ENCODE peak calls at places on chromosome 4, in seven cellular contexts. One of them, this sample, is unnamed.

GRCh38 chr4:43233321-43233720 is 340.8 kb downstream of the GRXCR1 start:
- DNase-seq in ACHN: no peak
- DNase-seq in endodermal cell: no peak
- DNase-seq in hepatocyte: no peak
- DNase-seq in NCI-H510A treated with DMSO at 0.1 percent for 48 hours: no peak
- DNase-seq in Calu3: no peak
- DNase-seq in EL: no peak
- DNase-seq in this sample: no peak

GRCh38 chr4:15034071-15034764 is 31.9 kb downstream of the CPEB2 start:
- DNase-seq in ACHN: no peak
- DNase-seq in EL: peak; percentile 88
- DNase-seq in NCI-H510A treated with DMSO at 0.1 percent for 48 hours: no peak
- DNase-seq in endodermal cell: no peak
- DNase-seq in Calu3: no peak
- DNase-seq in hepatocyte: no peak
- DNase-seq in this sample: no peak

GRCh38 chr4:113405874-113406722 is 355.4 kb downstream of the CAMK2D start:
- DNase-seq in ACHN: no peak
- DNase-seq in NCI-H510A treated with DMSO at 0.1 percent for 48 hours: no peak
- DNase-seq in Calu3: no peak
- DNase-seq in hepatocyte: no peak
- DNase-seq in endodermal cell: no peak
- DNase-seq in EL: no peak
- DNase-seq in this sample: no peak

GRCh38 chr4:133151681-133152329 is 2.7 kb downstream of the PCDH10 start:
- DNase-seq in hepatocyte: peak; percentile 58
- DNase-seq in ACHN: no peak
- DNase-seq in NCI-H510A treated with DMSO at 0.1 percent for 48 hours: peak; percentile 10
- DNase-seq in endodermal cell: peak; percentile 87
- DNase-seq in EL: peak; percentile 26
- DNase-seq in Calu3: no peak
- DNase-seq in this sample: no peak

GRCh38 chr4:144894525-144894924 is 203.5 kb downstream of the ANAPC10 start:
- DNase-seq in NCI-H510A treated with DMSO at 0.1 percent for 48 hours: no peak
- DNase-seq in Calu3: peak; percentile 13
- DNase-seq in EL: peak; percentile 67
- DNase-seq in hepatocyte: no peak
- DNase-seq in ACHN: no peak
- DNase-seq in endodermal cell: no peak
- DNase-seq in this sample: no peak

GRCh38 chr4:83082777-83083176 is 31.8 kb downstream of the PLAC8 start:
- DNase-seq in hepatocyte: no peak
- DNase-seq in endodermal cell: no peak
- DNase-seq in NCI-H510A treated with DMSO at 0.1 percent for 48 hours: no peak
- DNase-seq in Calu3: no peak
- DNase-seq in EL: peak; percentile 56
- DNase-seq in ACHN: no peak
- DNase-seq in this sample: peak; percentile 51

GRCh38 chr4:184460495-184461285 is 13.7 kb downstream of the IRF2 start:
- DNase-seq in Calu3: no peak
- DNase-seq in NCI-H510A treated with DMSO at 0.1 percent for 48 hours: no peak
- DNase-seq in ACHN: no peak
- DNase-seq in EL: no peak
- DNase-seq in hepatocyte: no peak
- DNase-seq in endodermal cell: no peak
- DNase-seq in this sample: no peak

GRCh38 chr4:40199999-40200880 is 3.4 kb downstream of the RHOH start:
- DNase-seq in NCI-H510A treated with DMSO at 0.1 percent for 48 hours: no peak
- DNase-seq in EL: no peak
- DNase-seq in endodermal cell: no peak
- DNase-seq in ACHN: no peak
- DNase-seq in Calu3: no peak
- DNase-seq in hepatocyte: no peak
- DNase-seq in this sample: peak; percentile 97

GRCh38 chr4:145347684-145348083 is 134.0 kb upstream of the SMAD1 start:
- DNase-seq in endodermal cell: no peak
- DNase-seq in ACHN: no peak
- DNase-seq in NCI-H510A treated with DMSO at 0.1 percent for 48 hours: no peak
- DNase-seq in Calu3: no peak
- DNase-seq in hepatocyte: no peak
- DNase-seq in EL: peak; percentile 29
- DNase-seq in this sample: no peak

GRCh38 chr4:147773261-147774184 is 41.6 kb downstream of the ARHGAP10 start:
- DNase-seq in NCI-H510A treated with DMSO at 0.1 percent for 48 hours: no peak
- DNase-seq in Calu3: no peak
- DNase-seq in EL: peak; percentile 56
- DNase-seq in ACHN: no peak
- DNase-seq in hepatocyte: no peak
- DNase-seq in endodermal cell: no peak
- DNase-seq in this sample: peak; percentile 72

GRCh38 chr4:145446184-145446583 is 35.5 kb upstream of the SMAD1 start:
- DNase-seq in endodermal cell: no peak
- DNase-seq in NCI-H510A treated with DMSO at 0.1 percent for 48 hours: no peak
- DNase-seq in Calu3: no peak
- DNase-seq in EL: no peak
- DNase-seq in ACHN: no peak
- DNase-seq in hepatocyte: no peak
- DNase-seq in this sample: no peak

GRCh38 chr4:10008208-10009005 is 12.9 kb downstream of the SLC2A9 start:
- DNase-seq in endodermal cell: no peak
- DNase-seq in NCI-H510A treated with DMSO at 0.1 percent for 48 hours: no peak
- DNase-seq in ACHN: no peak
- DNase-seq in EL: no peak
- DNase-seq in Calu3: no peak
- DNase-seq in hepatocyte: no peak
- DNase-seq in this sample: no peak

GRCh38 chr4:112296949-112297483 is at the start of gene ALPK1:
- DNase-seq in NCI-H510A treated with DMSO at 0.1 percent for 48 hours: no peak
- DNase-seq in Calu3: peak; percentile 22
- DNase-seq in endodermal cell: no peak
- DNase-seq in EL: peak; percentile 82
- DNase-seq in ACHN: peak; percentile 88
- DNase-seq in hepatocyte: peak; percentile 83
- DNase-seq in this sample: peak; percentile 72

GRCh38 chr4:119652978-119653377 is 24.4 kb upstream of the PDE5A start:
- DNase-seq in ACHN: no peak
- DNase-seq in NCI-H510A treated with DMSO at 0.1 percent for 48 hours: no peak
- DNase-seq in endodermal cell: no peak
- DNase-seq in EL: peak; percentile 39
- DNase-seq in hepatocyte: no peak
- DNase-seq in Calu3: no peak
- DNase-seq in this sample: no peak

GRCh38 chr4:53563824-53564223 is 27.5 kb downstream of the LNX1 start:
- DNase-seq in hepatocyte: no peak
- DNase-seq in ACHN: no peak
- DNase-seq in EL: peak; percentile 87
- DNase-seq in endodermal cell: no peak
- DNase-seq in NCI-H510A treated with DMSO at 0.1 percent for 48 hours: no peak
- DNase-seq in Calu3: no peak
- DNase-seq in this sample: peak; percentile 61

GRCh38 chr4:168562021-168562691 is 65.3 kb downstream of the PALLD start:
- DNase-seq in hepatocyte: no peak
- DNase-seq in NCI-H510A treated with DMSO at 0.1 percent for 48 hours: no peak
- DNase-seq in endodermal cell: no peak
- DNase-seq in EL: peak; percentile 51
- DNase-seq in ACHN: peak; percentile 11
- DNase-seq in Calu3: no peak
- DNase-seq in this sample: no peak

GRCh38 chr4:141905751-141906150 is 269.4 kb downstream of the IL15 start:
- DNase-seq in hepatocyte: no peak
- DNase-seq in Calu3: no peak
- DNase-seq in NCI-H510A treated with DMSO at 0.1 percent for 48 hours: no peak
- DNase-seq in EL: peak; percentile 91
- DNase-seq in endodermal cell: no peak
- DNase-seq in ACHN: peak; percentile 1
- DNase-seq in this sample: no peak

GRCh38 chr4:122898370-122899150 is 23.8 kb downstream of the NUDT6 start:
- DNase-seq in NCI-H510A treated with DMSO at 0.1 percent for 48 hours: no peak
- DNase-seq in hepatocyte: no peak
- DNase-seq in Calu3: peak; percentile 37
- DNase-seq in EL: peak; percentile 94
- DNase-seq in ACHN: peak; percentile 91
- DNase-seq in endodermal cell: no peak
- DNase-seq in this sample: no peak

GRCh38 chr4:16136771-16137170 is 52.9 kb upstream of the PROM1 start:
- DNase-seq in ACHN: no peak
- DNase-seq in hepatocyte: no peak
- DNase-seq in endodermal cell: peak; percentile 15
- DNase-seq in Calu3: no peak
- DNase-seq in EL: no peak
- DNase-seq in NCI-H510A treated with DMSO at 0.1 percent for 48 hours: no peak
- DNase-seq in this sample: no peak

GRCh38 chr4:3419836-3420605 is 21.7 kb upstream of the HGFAC start:
- DNase-seq in Calu3: no peak
- DNase-seq in NCI-H510A treated with DMSO at 0.1 percent for 48 hours: no peak
- DNase-seq in hepatocyte: no peak
- DNase-seq in ACHN: no peak
- DNase-seq in EL: no peak
- DNase-seq in endodermal cell: peak; percentile 32
- DNase-seq in this sample: no peak

GRCh38 chr4:16537926-16538325 is 311.7 kb upstream of the TAPT1 start:
- DNase-seq in Calu3: no peak
- DNase-seq in NCI-H510A treated with DMSO at 0.1 percent for 48 hours: no peak
- DNase-seq in ACHN: no peak
- DNase-seq in hepatocyte: no peak
- DNase-seq in EL: no peak
- DNase-seq in endodermal cell: no peak
- DNase-seq in this sample: no peak

GRCh38 chr4:155342142-155342541 is 34.6 kb downstream of the MAP9 start:
- DNase-seq in Calu3: no peak
- DNase-seq in hepatocyte: no peak
- DNase-seq in NCI-H510A treated with DMSO at 0.1 percent for 48 hours: no peak
- DNase-seq in endodermal cell: no peak
- DNase-seq in EL: peak; percentile 35
- DNase-seq in ACHN: no peak
- DNase-seq in this sample: no peak

GRCh38 chr4:161061046-161061445 is 1102.8 kb downstream of the FSTL5 start:
- DNase-seq in NCI-H510A treated with DMSO at 0.1 percent for 48 hours: no peak
- DNase-seq in ACHN: no peak
- DNase-seq in endodermal cell: no peak
- DNase-seq in hepatocyte: no peak
- DNase-seq in EL: no peak
- DNase-seq in Calu3: no peak
- DNase-seq in this sample: no peak

GRCh38 chr4:2905544-2905943 is 57.7 kb downstream of the NOP14 start:
- DNase-seq in EL: no peak
- DNase-seq in hepatocyte: no peak
- DNase-seq in ACHN: no peak
- DNase-seq in NCI-H510A treated with DMSO at 0.1 percent for 48 hours: no peak
- DNase-seq in endodermal cell: no peak
- DNase-seq in Calu3: no peak
- DNase-seq in this sample: no peak

GRCh38 chr4:55407119-55407518 is 11.4 kb downstream of the TMEM165 start:
- DNase-seq in EL: no peak
- DNase-seq in Calu3: no peak
- DNase-seq in NCI-H510A treated with DMSO at 0.1 percent for 48 hours: no peak
- DNase-seq in hepatocyte: no peak
- DNase-seq in ACHN: no peak
- DNase-seq in endodermal cell: no peak
- DNase-seq in this sample: no peak

GRCh38 chr4:833731-834367 is 7.9 kb upstream of the CPLX1 start:
- DNase-seq in endodermal cell: no peak
- DNase-seq in hepatocyte: no peak
- DNase-seq in Calu3: no peak
- DNase-seq in EL: no peak
- DNase-seq in ACHN: no peak
- DNase-seq in NCI-H510A treated with DMSO at 0.1 percent for 48 hours: no peak
- DNase-seq in this sample: no peak

GRCh38 chr4:150972592-150972991 is 42.5 kb downstream of the LRBA start:
- DNase-seq in Calu3: no peak
- DNase-seq in EL: no peak
- DNase-seq in NCI-H510A treated with DMSO at 0.1 percent for 48 hours: peak; percentile 24
- DNase-seq in endodermal cell: no peak
- DNase-seq in ACHN: no peak
- DNase-seq in hepatocyte: no peak
- DNase-seq in this sample: no peak

GRCh38 chr4:47840291-47840690 is 2.4 kb upstream of the CORIN start:
- DNase-seq in ACHN: no peak
- DNase-seq in hepatocyte: no peak
- DNase-seq in EL: no peak
- DNase-seq in Calu3: no peak
- DNase-seq in endodermal cell: no peak
- DNase-seq in NCI-H510A treated with DMSO at 0.1 percent for 48 hours: no peak
- DNase-seq in this sample: no peak

GRCh38 chr4:46274717-46275116 is 115.2 kb downstream of the GABRA2 start:
- DNase-seq in hepatocyte: no peak
- DNase-seq in EL: no peak
- DNase-seq in Calu3: no peak
- DNase-seq in NCI-H510A treated with DMSO at 0.1 percent for 48 hours: peak; percentile 3
- DNase-seq in ACHN: peak; percentile 7
- DNase-seq in endodermal cell: no peak
- DNase-seq in this sample: no peak

GRCh38 chr4:75736862-75737261 is 12.5 kb downstream of the USO1 start:
- DNase-seq in EL: no peak
- DNase-seq in hepatocyte: no peak
- DNase-seq in Calu3: no peak
- DNase-seq in NCI-H510A treated with DMSO at 0.1 percent for 48 hours: no peak
- DNase-seq in endodermal cell: no peak
- DNase-seq in ACHN: no peak
- DNase-seq in this sample: no peak

GRCh38 chr4:3407171-3407771 is 34.5 kb upstream of the HGFAC start:
- DNase-seq in NCI-H510A treated with DMSO at 0.1 percent for 48 hours: no peak
- DNase-seq in EL: no peak
- DNase-seq in endodermal cell: peak; percentile 37
- DNase-seq in Calu3: no peak
- DNase-seq in ACHN: no peak
- DNase-seq in hepatocyte: no peak
- DNase-seq in this sample: no peak

GRCh38 chr4:85478576-85478975 is 3.6 kb downstream of the ARHGAP24 start:
- DNase-seq in NCI-H510A treated with DMSO at 0.1 percent for 48 hours: no peak
- DNase-seq in endodermal cell: no peak
- DNase-seq in hepatocyte: no peak
- DNase-seq in EL: peak; percentile 85
- DNase-seq in Calu3: no peak
- DNase-seq in ACHN: no peak
- DNase-seq in this sample: no peak

GRCh38 chr4:139857021-139857420 is 191.4 kb downstream of the MGST2 start:
- DNase-seq in NCI-H510A treated with DMSO at 0.1 percent for 48 hours: peak; percentile 63
- DNase-seq in ACHN: no peak
- DNase-seq in Calu3: no peak
- DNase-seq in EL: no peak
- DNase-seq in endodermal cell: no peak
- DNase-seq in hepatocyte: peak; percentile 26
- DNase-seq in this sample: no peak

GRCh38 chr4:2389691-2390090 is 28.8 kb downstream of the ZFYVE28 start:
- DNase-seq in NCI-H510A treated with DMSO at 0.1 percent for 48 hours: no peak
- DNase-seq in hepatocyte: no peak
- DNase-seq in ACHN: no peak
- DNase-seq in EL: no peak
- DNase-seq in Calu3: no peak
- DNase-seq in endodermal cell: no peak
- DNase-seq in this sample: no peak

This sample was measured in GM12865.